ENCODE peak calls at places on chromosomes 5 and 9, in nine cellular contexts. Y is psoas muscle; C is left ventricle myocardium inferior; H is BE2C; R is heart left ventricle; I is cardiac muscle cell; J is heart right ventricle; D is brain microvascular endothelial cell; X is CD8-positive, alpha-beta T cell. O is an unnamed sample. For H3K27me3, the result is how much of the 10 kb centered on the place peaks cover.

GRCh38 chr5:78766412-78766762 is 117.8 kb upstream of the LHFPL2 start:
- DNase-seq in Y (no peak), C (no peak), H (no peak), R (no peak), I (no peak), J (no peak), D (no peak), X (no peak), O (no peak)

GRCh38 chr5:179370490-179371122 is 25.3 kb upstream of the ADAMTS2 start:
- DNase-seq in Y (peak), C (no peak), H (no peak), R (no peak), I (no peak), J (no peak), D (no peak), X (no peak), O (no peak)

GRCh38 chr9:84667571-84668203 is 1.8 kb upstream of the NTRK2 start:
- DNase-seq in Y (no peak), C (peak), H (no peak), R (no peak), I (peak), J (peak), D (peak), X (no peak), O (no peak)

GRCh38 chr5:116440329-116440895 is 134.2 kb downstream of the SEMA6A start:
- DNase-seq in Y (no peak), C (no peak), H (no peak), R (no peak), I (no peak), J (no peak), D (no peak), X (no peak), O (no peak)

GRCh38 chr9:96419691-96419969 is 1.5 kb upstream of the ZNF367 start:
- DNase-seq in Y (no peak), C (no peak), H (no peak), R (no peak), I (no peak), J (no peak), D (no peak), X (no peak), O (no peak)

GRCh38 chr9:70586506-70586905 is 172.0 kb upstream of the KLF9 start:
- DNase-seq in Y (no peak), C (no peak), H (no peak), R (no peak), I (no peak), J (no peak), D (no peak), X (no peak), O (no peak)

GRCh38 chr9:73995836-73996235 is 501.3 kb upstream of the RORB start:
- DNase-seq in Y (no peak), C (no peak), H (no peak), R (no peak), I (no peak), J (no peak), D (no peak), X (no peak), O (no peak)

GRCh38 chr5:87541033-87541432 is 128.3 kb upstream of the CCNH start:
- DNase-seq in Y (peak), C (peak), H (peak), R (peak), I (peak), J (peak), D (peak), X (no peak), O (peak)

GRCh38 chr9:110908894-110909293 is 129.4 kb downstream of the LPAR1 start:
- DNase-seq in Y (no peak), C (no peak), H (no peak), R (no peak), I (no peak), J (no peak), D (no peak), X (no peak), O (no peak)

GRCh38 chr5:173707392-173707791 is 90.9 kb upstream of the BOD1 start:
- DNase-seq in Y (peak), C (peak), H (peak), R (peak), I (peak), J (peak), D (peak), X (no peak), O (peak)

GRCh38 chr5:69206528-69207190 is 17.3 kb downstream of the CENPH start:
- DNase-seq in Y (no peak), C (no peak), H (no peak), R (no peak), I (peak), J (no peak), D (peak), X (no peak), O (no peak)

GRCh38 chr5:141050622-141051525 is at the start of gene PCDHB1:
- DNase-seq in Y (no peak), C (no peak), H (no peak), R (no peak), I (no peak), J (no peak), D (no peak), X (no peak), O (no peak)

GRCh38 chr9:127092041-127092608 is 30.3 kb downstream of the ANGPTL2 start:
- DNase-seq in Y (no peak), C (no peak), H (no peak), R (no peak), I (no peak), J (no peak), D (peak), X (no peak), O (no peak)

GRCh38 chr9:107751522-107752235 is 262.1 kb upstream of the KLF4 start:
- DNase-seq in Y (no peak), C (no peak), H (no peak), R (no peak), I (peak), J (no peak), D (peak), X (no peak), O (peak)

GRCh38 chr5:34930527-34930844 is 1.1 kb downstream of the DNAJC21 start:
- DNase-seq in Y (no peak), C (no peak), H (no peak), R (no peak), I (peak), J (no peak), D (peak), X (no peak), O (no peak)

GRCh38 chr9:15295761-15296405 is 11.1 kb downstream of the TTC39B start:
- DNase-seq in Y (no peak), C (no peak), H (no peak), R (no peak), I (peak), J (no peak), D (peak), X (no peak), O (no peak)

GRCh38 chr9:11328326-11328725 is 715.5 kb upstream of the PTPRD start:
- DNase-seq in Y (no peak), C (no peak), H (no peak), R (no peak), I (no peak), J (no peak), D (no peak), X (no peak), O (no peak)

GRCh38 chr5:129905467-129906176 is 1.4 kb downstream of the CHSY3 start:
- DNase-seq in Y (peak), C (no peak), H (no peak), R (peak), I (peak), J (peak), D (no peak), X (no peak), O (no peak)

GRCh38 chr9:95105519-95106287 is 211.8 kb downstream of the FANCC start:
- DNase-seq in Y (no peak), C (no peak), H (no peak), R (no peak), I (no peak), J (no peak), D (no peak), X (no peak), O (no peak)

GRCh38 chr5:68419637-68420452 is 204.3 kb downstream of the PIK3R1 start:
- DNase-seq in Y (peak), C (no peak), H (peak), R (no peak), I (peak), J (no peak), D (peak), X (no peak), O (no peak)

GRCh38 chr9:107263289-107263688 is 19.8 kb upstream of the RAD23B start:
- DNase-seq in Y (no peak), C (no peak), H (no peak), R (no peak), I (no peak), J (no peak), D (no peak), X (no peak), O (no peak)

GRCh38 chr9:133888048-133888778 is 103.9 kb downstream of the VAV2 start:
- DNase-seq in Y (no peak), C (no peak), H (peak), R (no peak), I (no peak), J (no peak), D (no peak), X (no peak), O (no peak)

GRCh38 chr9:138044485-138045383 is 167.2 kb downstream of the CACNA1B start:
- DNase-seq in Y (peak), C (no peak), H (no peak), R (no peak), I (no peak), J (no peak), D (no peak), X (no peak), O (no peak)

GRCh38 chr9:64066736-64067368 is 1218.2 kb downstream of the FOXD4L5 start:
- DNase-seq in Y (peak), C (no peak), H (no peak), R (no peak), I (no peak), J (no peak), D (no peak), X (no peak), O (no peak)

GRCh38 chr5:108858959-108859358 is 111.3 kb downstream of the FER start:
- DNase-seq in Y (no peak), C (no peak), H (no peak), R (no peak), I (peak), J (no peak), D (peak), X (no peak), O (no peak)

GRCh38 chr5:159050408-159051091 is 49.2 kb downstream of the EBF1 start:
- DNase-seq in Y (no peak), C (no peak), H (peak), R (peak), I (peak), J (peak), D (peak), X (no peak), O (no peak)

GRCh38 chr5:2203774-2204173 is 321.0 kb upstream of the IRX4 start:
- DNase-seq in Y (no peak), C (no peak), H (no peak), R (no peak), I (no peak), J (no peak), D (no peak), X (no peak), O (no peak)

GRCh38 chr5:171808951-171809350 is 23.3 kb downstream of the SMIM23 start:
- DNase-seq in Y (no peak), C (no peak), H (no peak), R (no peak), I (no peak), J (no peak), D (peak), X (no peak), O (no peak)

GRCh38 chr5:169836835-169837234 is 143.5 kb downstream of the INSYN2B start:
- DNase-seq in Y (no peak), C (no peak), H (no peak), R (no peak), I (no peak), J (no peak), D (no peak), X (no peak), O (no peak)

DNA sequence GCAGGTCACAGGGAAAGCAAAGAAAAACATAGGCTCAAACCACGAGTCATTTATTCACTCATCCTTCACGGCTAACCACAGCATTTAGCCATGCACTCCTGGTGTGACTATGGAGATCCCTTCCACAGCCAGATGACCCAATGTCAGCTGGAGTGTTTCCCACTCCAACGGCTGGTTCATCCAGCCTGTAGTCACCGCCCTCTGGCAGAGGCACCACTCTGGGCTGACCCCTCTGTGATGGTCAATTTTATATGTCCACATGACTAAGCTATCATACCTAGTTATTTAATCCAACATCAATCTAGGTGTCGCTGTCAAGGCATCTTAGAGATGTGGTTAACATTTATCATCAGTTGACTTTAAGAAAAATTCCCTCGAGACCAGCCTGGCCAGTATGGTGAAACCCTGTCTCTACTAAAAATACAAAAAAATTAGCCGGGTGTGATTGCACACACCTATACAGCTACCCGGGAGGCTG is 9.5 kb upstream of the PHF19 start:
- DNase-seq in Y (peak), C (peak), H (no peak), R (peak), I (peak), J (no peak), D (peak), X (no peak), O (no peak)
- TF ChIP-seq CTCF in Y (no peak), C (no peak), H (no peak), R (no peak), I (no peak), J (no peak), D (peak), X (no peak), O (no peak)

DNA sequence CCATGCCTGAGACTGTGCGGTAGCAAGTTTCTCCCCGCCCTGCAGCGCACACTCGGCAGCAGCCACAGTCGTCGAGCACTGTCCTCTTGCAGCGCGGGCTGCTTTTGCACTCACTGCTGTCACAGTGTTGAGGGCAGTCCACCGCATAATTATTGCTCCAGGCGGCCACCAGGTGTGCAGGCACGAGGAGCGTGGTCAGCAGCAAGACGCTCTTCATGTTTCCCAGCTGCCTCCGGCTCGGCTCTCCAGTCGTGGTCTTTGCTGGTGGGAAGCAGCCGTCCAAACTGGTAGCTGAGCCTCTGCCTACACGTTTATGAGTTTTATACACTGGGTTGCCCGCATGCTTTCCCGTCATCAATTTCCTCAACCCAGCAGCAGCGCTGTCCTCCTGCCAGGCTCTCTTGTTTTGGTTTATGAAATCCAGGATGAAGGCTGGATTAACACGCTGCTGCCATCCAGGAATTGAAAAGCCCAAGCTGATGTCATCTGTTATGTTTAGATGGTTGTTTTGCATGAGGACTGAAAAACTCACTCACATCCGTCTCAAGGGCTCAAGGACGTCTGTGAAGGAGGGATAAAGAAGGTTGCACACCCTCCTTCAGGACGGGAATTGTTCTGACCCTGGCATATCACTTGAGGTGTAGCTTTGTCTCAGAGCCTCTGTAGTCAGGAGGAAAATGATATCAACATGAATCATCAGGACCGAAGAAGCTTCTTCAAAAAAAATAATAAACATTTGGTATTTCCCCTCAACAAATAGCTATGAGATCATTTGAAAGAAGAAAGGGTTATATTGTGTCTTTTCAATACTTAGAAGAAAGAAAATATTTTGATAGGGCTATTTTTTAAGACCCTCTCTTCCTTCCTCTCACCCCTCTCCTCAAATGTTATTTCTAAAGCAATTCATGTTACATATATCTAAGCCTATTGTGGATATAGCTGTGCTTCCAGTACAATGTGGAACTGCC is at the start of gene ESM1:
- DNase-seq in Y (no peak), C (no peak), H (no peak), R (no peak), I (peak), J (no peak), D (peak), X (no peak), O (no peak)
- H3K27me3 ChIP-seq in Y (under half), C (half or more), H (under half), R (half or more), I (under half), J (half or more), D (under half), X (under half), O (under half)

GRCh38 chr9:132168851-132169250 is 7.0 kb downstream of the NTNG2 start:
- DNase-seq in Y (no peak), C (no peak), H (no peak), R (no peak), I (no peak), J (no peak), D (no peak), X (no peak), O (no peak)

GRCh38 chr9:132168347-132168746 is 6.5 kb downstream of the NTNG2 start:
- DNase-seq in Y (no peak), C (no peak), H (peak), R (peak), I (peak), J (peak), D (no peak), X (no peak), O (no peak)

GRCh38 chr9:132167192-132167591 is 5.3 kb downstream of the NTNG2 start:
- DNase-seq in Y (no peak), C (no peak), H (no peak), R (no peak), I (no peak), J (no peak), D (no peak), X (no peak), O (no peak)

GRCh38 chr9:132164604-132165362 is 2.9 kb downstream of the NTNG2 start:
- DNase-seq in Y (peak), C (no peak), H (no peak), R (peak), I (peak), J (peak), D (peak), X (no peak), O (peak)

GRCh38 chr9:132166599-132166998 is 4.7 kb downstream of the NTNG2 start:
- DNase-seq in Y (no peak), C (no peak), H (no peak), R (no peak), I (no peak), J (no peak), D (no peak), X (no peak), O (no peak)
- TF ChIP-seq CTCF in Y (no peak), C (no peak), H (peak), R (no peak), I (peak), J (no peak), D (peak), X (no peak), O (no peak)

DNA sequence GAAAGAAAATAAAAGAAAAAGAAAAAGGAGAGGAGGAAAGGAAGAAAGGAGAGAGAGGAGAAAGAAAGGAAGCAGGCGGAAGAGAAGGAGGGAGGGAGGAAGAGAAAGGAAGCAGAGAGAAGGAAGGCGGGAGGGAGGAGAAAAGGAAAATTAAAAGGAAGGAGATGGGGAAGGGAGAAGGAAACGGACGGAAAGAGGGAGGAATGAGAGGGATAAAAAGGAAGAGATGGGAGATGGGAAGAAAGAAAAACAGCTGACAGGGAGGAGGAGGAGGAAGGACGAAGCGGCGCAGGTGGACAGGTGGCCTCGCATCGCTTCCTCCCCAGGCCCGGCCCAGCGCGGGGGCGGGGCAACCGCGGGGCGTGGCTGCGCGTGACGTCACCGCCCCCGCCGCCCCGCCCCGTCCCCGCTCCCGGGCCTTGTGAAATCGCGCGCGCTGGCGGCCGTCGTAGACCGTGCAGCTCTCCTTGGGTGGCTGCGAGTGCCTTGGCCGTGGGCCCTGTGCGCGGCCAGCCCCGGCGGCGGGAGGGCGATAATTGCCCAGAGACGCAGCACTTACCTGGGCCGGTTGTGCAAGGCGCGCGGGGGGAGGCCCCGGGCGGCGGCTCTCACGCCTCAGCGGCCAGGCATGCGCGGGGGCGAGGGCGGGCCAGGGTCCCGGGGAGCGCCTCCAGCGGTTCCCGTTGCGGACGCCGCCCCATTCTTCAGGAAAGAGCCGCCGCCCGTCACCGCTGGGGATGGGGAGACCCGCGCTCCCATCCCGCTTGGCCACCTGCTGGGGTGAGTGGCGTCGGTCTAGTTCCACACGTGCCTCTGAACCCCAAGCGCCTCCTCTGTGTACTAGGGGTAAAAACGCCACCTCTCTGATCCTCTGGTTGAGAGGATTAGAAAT is 49.6 kb upstream of the FOXE1 start:
- DNase-seq in Y (peak), C (peak), H (peak), R (peak), I (peak), J (peak), D (peak), X (peak), O (peak)
- H3K27me3 ChIP-seq in Y (under half), C (half or more), H (half or more), R (half or more), I (half or more), J (half or more), D (under half), X (under half), O (under half)

GRCh38 chr5:16350816-16351215 is 114.8 kb downstream of the ZNF622 start:
- DNase-seq in Y (no peak), C (no peak), H (no peak), R (peak), I (no peak), J (peak), D (no peak), X (no peak), O (no peak)

GRCh38 chr5:16346380-16346779 is 119.2 kb downstream of the ZNF622 start:
- DNase-seq in Y (no peak), C (no peak), H (no peak), R (no peak), I (no peak), J (no peak), D (no peak), X (no peak), O (no peak)

GRCh38 chr5:16345454-16345853 is 120.1 kb downstream of the ZNF622 start:
- DNase-seq in Y (no peak), C (no peak), H (peak), R (no peak), I (no peak), J (no peak), D (no peak), X (no peak), O (no peak)
- TF ChIP-seq CTCF in Y (no peak), C (peak), H (peak), R (no peak), I (no peak), J (no peak), D (no peak), X (no peak), O (no peak)